ENCODE peak calls at places on chromosomes 5 and 9, in seven cellular contexts. G is neuronal stem cell; P is psoas muscle; E is ovary; F is GM23338; D is IMR-90; V is CD8-positive, alpha-beta memory T cell. R is an unnamed sample. For H3K4me1, the result is how much of the 10 kb centered on the place peaks cover.

GRCh38 chr5:26663500-26663899 is 374.9 kb downstream of the CDH9 start:
- DNase-seq in G (no peak), P (no peak), E (no peak), F (no peak), D (no peak), V (no peak), R (no peak)

GRCh38 chr9:37324691-37325490 is 97.6 kb upstream of the GRHPR start:
- DNase-seq in G (peak), P (no peak), E (no peak), F (peak), D (no peak), V (no peak), R (no peak)

GRCh38 chr5:128097781-128098180 is 14.2 kb downstream of the SLC12A2 start:
- DNase-seq in G (no peak), P (no peak), E (no peak), F (no peak), D (no peak), V (no peak), R (no peak)

GRCh38 chr9:68575821-68576220 is 35.1 kb upstream of the TMEM252 start:
- DNase-seq in G (no peak), P (no peak), E (no peak), F (no peak), D (no peak), V (no peak), R (no peak)

GRCh38 chr9:6367128-6367741 is 39.1 kb downstream of the TPD52L3 start:
- DNase-seq in G (no peak), P (no peak), E (no peak), F (no peak), D (peak), V (no peak), R (no peak)

GRCh38 chr9:27564685-27565084 is 8.6 kb downstream of the C9orf72 start:
- DNase-seq in G (no peak), P (no peak), E (no peak), F (no peak), D (no peak), V (no peak), R (no peak)

GRCh38 chr5:134248271-134248670 is 22.4 kb upstream of the PPP2CA start:
- DNase-seq in G (no peak), P (no peak), E (no peak), F (no peak), D (peak), V (no peak), R (no peak)

GRCh38 chr5:36696059-36696673 is 89.8 kb downstream of the SLC1A3 start:
- DNase-seq in G (no peak), P (peak), E (peak), F (peak), D (peak), V (no peak), R (peak)

GRCh38 chr9:72915659-72916058 is 37.2 kb downstream of the ALDH1A1 start:
- DNase-seq in G (no peak), P (no peak), E (no peak), F (no peak), D (no peak), V (no peak), R (no peak)

GRCh38 chr5:122985006-122985700 is 51.4 kb downstream of the PPIC start:
- DNase-seq in G (no peak), P (no peak), E (no peak), F (no peak), D (peak), V (no peak), R (no peak)

GRCh38 chr5:128539038-128539429 is 989 bp upstream of the FBN2 start:
- DNase-seq in G (no peak), P (no peak), E (no peak), F (no peak), D (no peak), V (no peak), R (no peak)

GRCh38 chr5:110262754-110263153 is 463.7 kb downstream of the TMEM232 start:
- DNase-seq in G (no peak), P (no peak), E (no peak), F (no peak), D (no peak), V (no peak), R (no peak)

GRCh38 chr9:83451308-83451707 is 86.9 kb downstream of the FRMD3 start:
- DNase-seq in G (no peak), P (no peak), E (no peak), F (no peak), D (no peak), V (no peak), R (no peak)

GRCh38 chr5:50749181-50749580 is 82.7 kb downstream of the PARP8 start:
- DNase-seq in G (no peak), P (no peak), E (no peak), F (no peak), D (no peak), V (no peak), R (no peak)

GRCh38 chr5:72525816-72526215 is 18.6 kb upstream of the ZNF366 start:
- DNase-seq in G (no peak), P (no peak), E (no peak), F (no peak), D (peak), V (no peak), R (no peak)

GRCh38 chr5:107557051-107557658 is 113.6 kb downstream of the EFNA5 start:
- DNase-seq in G (no peak), P (peak), E (no peak), F (peak), D (no peak), V (no peak), R (peak)

GRCh38 chr5:123094227-123094918 is 5.3 kb downstream of the PRDM6 start:
- DNase-seq in G (no peak), P (no peak), E (no peak), F (peak), D (peak), V (no peak), R (no peak)

GRCh38 chr5:176817864-176818377 is 7.6 kb downstream of the UNC5A start:
- DNase-seq in G (peak), P (no peak), E (no peak), F (peak), D (no peak), V (peak), R (no peak)

GRCh38 chr5:160506006-160507004 is 84.7 kb downstream of the PTTG1 start:
- DNase-seq in G (no peak), P (peak), E (no peak), F (peak), D (peak), V (peak), R (no peak)

GRCh38 chr5:61675015-61675692 is 343.1 kb downstream of the ZSWIM6 start:
- DNase-seq in G (peak), P (no peak), E (no peak), F (peak), D (no peak), V (no peak), R (no peak)

GRCh38 chr5:67795781-67796477 is 419.6 kb upstream of the PIK3R1 start:
- DNase-seq in G (no peak), P (no peak), E (no peak), F (no peak), D (no peak), V (no peak), R (no peak)

GRCh38 chr9:2260401-2261306 is 245.5 kb downstream of the SMARCA2 start:
- DNase-seq in G (no peak), P (no peak), E (no peak), F (no peak), D (peak), V (no peak), R (no peak)

GRCh38 chr9:122785269-122785668 is 3.5 kb upstream of the OR5C1 start:
- DNase-seq in G (no peak), P (no peak), E (no peak), F (no peak), D (peak), V (no peak), R (no peak)

GRCh38 chr9:74887041-74887980 is at the start of gene TRPM6:
- DNase-seq in G (peak), P (peak), E (peak), F (peak), D (peak), V (no peak), R (peak)

GRCh38 chr5:123696948-123697347 is 185.0 kb downstream of the CSNK1G3 start:
- DNase-seq in G (no peak), P (peak), E (no peak), F (no peak), D (peak), V (no peak), R (no peak)

GRCh38 chr5:112412370-112412769 is 6.7 kb downstream of the EPB41L4A start:
- DNase-seq in G (no peak), P (no peak), E (no peak), F (no peak), D (no peak), V (no peak), R (no peak)

GRCh38 chr5:28862137-28862859 is 1823.9 kb upstream of the CDH9 start:
- DNase-seq in G (no peak), P (no peak), E (no peak), F (no peak), D (no peak), V (no peak), R (no peak)

GRCh38 chr9:136235709-136236455 is 9.7 kb downstream of the QSOX2 start:
- DNase-seq in G (no peak), P (no peak), E (no peak), F (no peak), D (no peak), V (no peak), R (no peak)

GRCh38 chr5:80255425-80255751 is 460 bp downstream of the SERINC5 start:
- DNase-seq in G (peak), P (peak), E (no peak), F (no peak), D (peak), V (peak), R (peak)

GRCh38 chr5:12615141-12615820 is 711.0 kb upstream of the CTNND2 start:
- DNase-seq in G (no peak), P (no peak), E (no peak), F (no peak), D (no peak), V (no peak), R (no peak)

GRCh38 chr9:33794560-33794959 is 801 bp upstream of the PRSS3 start:
- DNase-seq in G (no peak), P (no peak), E (no peak), F (no peak), D (no peak), V (no peak), R (no peak)

GRCh38 chr9:121171236-121171635 is 30.4 kb downstream of the RAB14 start:
- DNase-seq in G (no peak), P (no peak), E (no peak), F (no peak), D (no peak), V (no peak), R (no peak)

GRCh38 chr5:149611327-149611726 is 30.0 kb downstream of the ARHGEF37 start:
- DNase-seq in G (no peak), P (peak), E (peak), F (no peak), D (peak), V (no peak), R (no peak)

GRCh38 chr9:93155716-93156474 is 21.8 kb upstream of the NINJ1 start:
- DNase-seq in G (no peak), P (no peak), E (no peak), F (no peak), D (no peak), V (no peak), R (no peak)

GRCh38 chr5:66849803-66850202 is 253.6 kb downstream of the MAST4 start:
- DNase-seq in G (no peak), P (no peak), E (no peak), F (no peak), D (peak), V (no peak), R (no peak)

GRCh38 chr9:126524353-126525077 is 89.2 kb upstream of the LMX1B start:
- DNase-seq in G (no peak), P (no peak), E (peak), F (no peak), D (no peak), V (no peak), R (no peak)

GRCh38 chr5:28473531-28474107 is 1435.2 kb upstream of the CDH9 start:
- DNase-seq in G (peak), P (no peak), E (no peak), F (peak), D (no peak), V (no peak), R (no peak)

DNA sequence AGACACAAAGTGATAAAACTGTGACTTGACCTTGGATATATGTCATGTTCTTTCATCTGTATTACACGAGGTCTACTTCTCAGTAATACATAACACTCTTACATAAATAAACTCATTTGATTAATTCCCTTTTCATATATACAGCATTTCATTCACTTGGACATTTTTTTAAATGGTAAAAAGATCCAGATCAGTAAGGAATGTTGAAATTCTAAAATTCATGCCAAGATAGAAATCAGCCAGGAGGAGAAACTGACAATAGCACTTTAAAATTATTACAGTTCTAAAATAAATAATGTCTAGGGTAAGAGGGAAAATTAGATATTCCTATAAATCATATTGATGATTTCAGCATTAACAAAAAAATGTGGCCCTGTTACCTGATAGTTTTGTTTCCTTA is 46.2 kb upstream of the POU5F2 start:
- DNase-seq in G (no peak), P (no peak), E (no peak), F (no peak), D (no peak), V (no peak), R (no peak)
- H3K4me1 ChIP-seq in G (under half), P (under half), E (under half), F (under half), D (under half), V (under half), R (under half)

GRCh38 chr5:56817306-56817986 is 2.1 kb downstream of the MAP3K1 start:
- DNase-seq in G (no peak), P (no peak), E (no peak), F (no peak), D (no peak), V (no peak), R (no peak)
- H3K4me1 ChIP-seq in G (under half), P (under half), E (under half), F (under half), D (under half), V (under half), R (under half)

DNA sequence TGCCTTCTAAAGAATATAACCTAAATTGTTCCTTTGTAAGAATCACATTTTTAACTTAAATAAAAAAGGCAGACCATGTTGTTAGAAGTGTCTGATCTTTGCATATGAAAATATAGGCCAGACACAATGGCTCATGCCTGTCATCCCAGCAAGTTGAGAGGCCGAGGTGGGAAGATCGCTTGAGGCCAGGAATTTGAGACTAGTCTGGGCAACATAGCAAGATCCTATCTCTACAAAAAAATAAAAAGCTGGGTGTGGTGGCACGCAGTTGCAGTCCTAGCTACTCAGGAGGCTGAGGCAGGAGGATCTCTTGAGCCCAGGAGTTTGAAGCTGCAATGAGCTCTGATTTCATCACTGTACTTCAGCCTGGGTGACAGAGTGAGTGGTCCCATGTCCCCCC is 37.3 kb downstream of the TRIO start:
- DNase-seq in G (no peak), P (no peak), E (no peak), F (no peak), D (no peak), V (no peak), R (no peak)
- H3K4me1 ChIP-seq in G (under half), P (half or more), E (under half), F (half or more), D (half or more), V (under half), R (under half)

GRCh38 chr9:127853312-127854168 is 918 bp downstream of the ENG start:
- DNase-seq in G (no peak), P (no peak), E (no peak), F (no peak), D (no peak), V (no peak), R (no peak)

GRCh38 chr9:127856094-127856740 is 1.8 kb upstream of the ENG start:
- DNase-seq in G (no peak), P (no peak), E (no peak), F (no peak), D (no peak), V (no peak), R (no peak)

GRCh38 chr9:127857278-127857677 is 2.8 kb upstream of the ENG start:
- DNase-seq in G (no peak), P (no peak), E (no peak), F (no peak), D (no peak), V (no peak), R (peak)

GRCh38 chr9:127854169-127854833 is at the start of gene ENG:
- DNase-seq in G (no peak), P (peak), E (peak), F (peak), D (peak), V (no peak), R (no peak)

DNA sequence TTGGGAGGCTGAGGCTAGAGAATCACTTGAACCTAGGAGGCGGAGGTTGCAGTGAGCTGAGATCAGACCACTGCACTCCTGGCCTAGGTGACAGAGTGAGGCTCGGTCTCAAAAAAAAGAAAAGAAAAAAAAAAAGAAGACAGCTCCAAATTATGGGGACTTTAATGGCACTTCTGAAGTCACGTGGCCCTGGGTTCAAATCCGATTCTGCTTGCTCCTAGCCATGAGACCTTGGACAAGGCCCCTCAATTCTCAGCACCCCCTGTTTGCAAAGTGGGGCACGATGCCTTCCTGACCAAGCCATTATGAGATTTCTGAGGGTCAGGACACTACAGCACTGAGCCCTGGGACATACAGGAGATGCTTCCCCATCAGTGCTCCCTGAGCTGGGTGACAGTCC is 1.1 kb upstream of the ENG start:
- DNase-seq in G (no peak), P (no peak), E (no peak), F (no peak), D (no peak), V (no peak), R (no peak)
- H3K4me1 ChIP-seq in G (under half), P (under half), E (under half), F (under half), D (under half), V (under half), R (under half)

DNA sequence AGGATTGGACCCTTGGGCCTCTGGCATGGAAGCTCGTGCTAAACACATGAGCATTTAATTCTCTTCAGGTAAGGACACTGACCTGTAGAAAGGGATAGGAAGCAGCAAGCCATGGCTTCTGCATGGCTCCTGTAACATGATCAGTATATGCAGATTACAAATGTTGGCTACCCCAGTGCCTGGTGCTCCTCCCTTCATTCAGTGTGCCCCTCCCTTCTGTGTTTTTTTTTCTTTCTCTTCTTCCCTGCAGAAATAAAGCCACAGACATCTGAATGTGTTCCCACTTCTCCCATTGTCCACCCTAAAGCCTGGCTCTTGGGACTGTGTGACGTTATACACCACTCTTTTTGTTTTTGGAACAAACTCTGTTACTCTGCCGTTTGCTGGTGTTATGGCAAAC is 53.0 kb downstream of the ARHGAP26 start:
- DNase-seq in G (no peak), P (no peak), E (no peak), F (peak), D (no peak), V (no peak), R (no peak)
- H3K4me1 ChIP-seq in G (under half), P (under half), E (under half), F (under half), D (under half), V (under half), R (under half)

DNA sequence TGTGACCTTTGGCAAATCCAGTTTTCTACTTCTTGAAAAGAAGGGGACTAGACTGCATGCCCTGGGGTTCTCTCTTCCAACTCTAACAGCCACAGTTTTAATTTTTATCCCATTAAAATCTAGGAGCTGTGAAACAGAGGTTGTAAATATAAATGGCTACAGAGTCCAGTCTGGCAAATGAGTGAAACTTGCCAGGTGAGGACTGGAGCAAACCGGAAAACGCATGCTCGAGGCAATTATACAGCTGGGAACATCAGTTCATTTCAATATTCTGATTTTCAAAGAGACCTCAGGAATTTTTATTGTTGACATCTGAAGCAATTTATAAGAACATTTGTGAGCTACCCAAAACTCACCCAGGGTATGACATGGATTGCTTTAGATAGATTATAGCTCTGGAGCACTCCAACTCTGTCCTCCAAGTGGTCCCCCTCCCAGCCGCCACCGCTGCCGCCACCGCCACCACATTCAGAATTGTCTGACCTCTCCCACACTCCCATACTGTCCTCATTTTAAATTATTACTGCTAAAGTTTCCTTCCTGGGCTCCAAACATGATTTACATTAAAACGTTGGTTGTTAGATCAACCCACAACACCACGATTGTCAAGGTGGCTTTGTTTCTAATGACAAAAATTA is 84.6 kb upstream of the GRAMD2B start:
- DNase-seq in G (no peak), P (no peak), E (no peak), F (no peak), D (no peak), V (no peak), R (no peak)
- H3K4me1 ChIP-seq in G (under half), P (under half), E (under half), F (under half), D (under half), V (under half), R (under half)

GRCh38 chr5:52521236-52521635 is 266.5 kb upstream of the ITGA1 start:
- DNase-seq in G (no peak), P (no peak), E (no peak), F (no peak), D (no peak), V (no peak), R (no peak)
- H3K4me1 ChIP-seq in G (under half), P (under half), E (under half), F (under half), D (under half), V (under half), R (under half)

GRCh38 chr5:179768326-179769085 is 25.3 kb upstream of the LTC4S start:
- DNase-seq in G (no peak), P (no peak), E (no peak), F (peak), D (no peak), V (no peak), R (no peak)

GRCh38 chr5:179766021-179766725 is 27.6 kb upstream of the LTC4S start:
- DNase-seq in G (no peak), P (no peak), E (no peak), F (no peak), D (peak), V (no peak), R (no peak)

GRCh38 chr5:179769276-179769675 is 24.5 kb upstream of the LTC4S start:
- DNase-seq in G (no peak), P (no peak), E (no peak), F (no peak), D (no peak), V (no peak), R (no peak)

GRCh38 chr5:179765400-179765799 is 28.4 kb upstream of the LTC4S start:
- DNase-seq in G (no peak), P (peak), E (no peak), F (no peak), D (peak), V (no peak), R (no peak)

GRCh38 chr5:179766726-179767455 is 26.9 kb upstream of the LTC4S start:
- DNase-seq in G (no peak), P (no peak), E (no peak), F (no peak), D (no peak), V (no peak), R (no peak)
- H3K4me1 ChIP-seq in G (under half), P (under half), E (under half), F (under half), D (under half), V (under half), R (under half)

R was measured in pancreas.